ENCODE peak calls at places on chromosome 9, in four cellular contexts. Q is fibroblast of lung, Z is mammary epithelial cell, F is tibial artery. P is an unnamed sample.

GRCh38 chr9:98885575-98886292 is 58.0 kb upstream of the COL15A1 start:
- DNase-seq in Z (no peak), Q (no peak), F (no peak), P (no peak)

GRCh38 chr9:316382-316965 is 101.8 kb downstream of the DOCK8 start:
- DNase-seq in Z (no peak), F (no peak), Q (no peak), P (no peak)

GRCh38 chr9:121541256-121541655 is 41.6 kb upstream of the GGTA1 start:
- DNase-seq in Q (no peak), F (no peak), Z (no peak), P (no peak)

GRCh38 chr9:113702423-113702755 is 173.7 kb upstream of the ZNF618 start:
- DNase-seq in Z (no peak), F (no peak), Q (no peak), P (no peak)

GRCh38 chr9:130072515-130073235 is 19.0 kb downstream of the GPR107 start:
- DNase-seq in Q (peak), F (no peak), Z (no peak), P (no peak)

GRCh38 chr9:14831661-14832060 is 78.6 kb downstream of the FREM1 start:
- DNase-seq in Z (no peak), Q (no peak), F (no peak), P (no peak)

GRCh38 chr9:112863214-112863613 is 27.5 kb downstream of the SLC46A2 start:
- DNase-seq in Q (no peak), F (peak), Z (no peak), P (no peak)

GRCh38 chr9:108869092-108869725 is 7.1 kb downstream of the ACTL7A start:
- DNase-seq in F (no peak), Q (peak), Z (peak), P (peak)

GRCh38 chr9:6488395-6488794 is 75.4 kb downstream of the UHRF2 start:
- DNase-seq in Z (no peak), F (no peak), Q (no peak), P (no peak)

GRCh38 chr9:18970393-18970792 is 62.6 kb downstream of the SAXO1 start:
- DNase-seq in F (no peak), Q (no peak), Z (no peak), P (no peak)

GRCh38 chr9:129310666-129311350 is 132.7 kb upstream of the IER5L start:
- DNase-seq in Z (no peak), F (peak), Q (peak), P (no peak)

GRCh38 chr9:96496368-96497116 is 46.6 kb downstream of the HABP4 start:
- DNase-seq in Q (no peak), F (peak), Z (no peak), P (no peak)

GRCh38 chr9:128160603-128160987 is 530 bp downstream of the BBLN start:
- DNase-seq in Z (no peak), Q (peak), F (no peak), P (peak)

GRCh38 chr9:135883410-135884089 is 23.8 kb downstream of the CAMSAP1 start:
- DNase-seq in Z (no peak), F (no peak), Q (no peak), P (no peak)

GRCh38 chr9:115367321-115367720 is 249.4 kb upstream of the TNC start:
- DNase-seq in Z (no peak), Q (peak), F (no peak), P (no peak)

GRCh38 chr9:115132648-115133047 is 14.7 kb upstream of the TNC start:
- DNase-seq in F (no peak), Z (no peak), Q (peak), P (no peak)

GRCh38 chr9:108053555-108054061 is 564.0 kb upstream of the KLF4 start:
- DNase-seq in F (peak), Q (peak), Z (peak), P (no peak)

GRCh38 chr9:3478549-3478953 is 47.2 kb downstream of the RFX3 start:
- DNase-seq in Q (peak), F (no peak), Z (peak), P (peak)

GRCh38 chr9:86516564-86516963 is 162.4 kb upstream of the TUT7 start:
- DNase-seq in Z (no peak), Q (no peak), F (no peak), P (no peak)

GRCh38 chr9:121350993-121351561 is 19.0 kb downstream of the STOM start:
- DNase-seq in Q (peak), F (peak), Z (peak), P (peak)

GRCh38 chr9:132990781-132991180 is 12.3 kb downstream of the GFI1B start:
- DNase-seq in Q (no peak), F (no peak), Z (no peak), P (no peak)

GRCh38 chr9:105318729-105319513 is 74.5 kb downstream of the SLC44A1 start:
- DNase-seq in Z (no peak), F (no peak), Q (no peak), P (no peak)

GRCh38 chr9:131432597-131433301 is 38.9 kb downstream of the PRRC2B start:
- DNase-seq in F (peak), Q (peak), Z (peak), P (no peak)

GRCh38 chr9:135015986-135016640 is 71.4 kb upstream of the OLFM1 start:
- DNase-seq in Z (peak), Q (no peak), F (no peak), P (peak)

GRCh38 chr9:37917801-37918664 is 14.1 kb upstream of the SLC25A51 start:
- DNase-seq in F (peak), Q (no peak), Z (no peak), P (no peak)

GRCh38 chr9:135490166-135490870 is 10.2 kb upstream of the MRPS2 start:
- DNase-seq in F (peak), Q (no peak), Z (no peak), P (no peak)

GRCh38 chr9:81499021-81499454 is 190.3 kb downstream of the TLE1 start:
- DNase-seq in Q (peak), F (peak), Z (no peak), P (no peak)

GRCh38 chr9:77087506-77087905 is 68.1 kb downstream of the FOXB2 start:
- DNase-seq in Q (no peak), Z (no peak), F (no peak), P (no peak)

GRCh38 chr9:35728041-35728971 is 3.7 kb downstream of the TLN1 start:
- DNase-seq in Q (peak), Z (peak), F (peak), P (peak)

GRCh38 chr9:19379283-19379682 is 753 bp downstream of the RPS6 start:
- DNase-seq in Z (no peak), Q (no peak), F (no peak), P (no peak)

GRCh38 chr9:124511426-124511840 is 4.2 kb upstream of the NR5A1 start:
- DNase-seq in Z (no peak), Q (no peak), F (no peak), P (no peak)

GRCh38 chr9:69970001-69970531 is 73.6 kb upstream of the MAMDC2 start:
- DNase-seq in Z (no peak), F (no peak), Q (no peak), P (no peak)

GRCh38 chr9:91825422-91825821 is 124.6 kb downstream of the ROR2 start:
- DNase-seq in Q (no peak), F (no peak), Z (peak), P (peak)

GRCh38 chr9:131113655-131114563 is 11.5 kb upstream of the NUP214 start:
- DNase-seq in Z (no peak), F (peak), Q (no peak), P (no peak)

GRCh38 chr9:108475813-108476212 is 380.0 kb downstream of the ACTL7B start:
- DNase-seq in F (no peak), Z (no peak), Q (no peak), P (no peak)

GRCh38 chr9:129864991-129865647 is 29.9 kb downstream of the USP20 start:
- DNase-seq in Z (no peak), F (no peak), Q (no peak), P (no peak)

DNA sequence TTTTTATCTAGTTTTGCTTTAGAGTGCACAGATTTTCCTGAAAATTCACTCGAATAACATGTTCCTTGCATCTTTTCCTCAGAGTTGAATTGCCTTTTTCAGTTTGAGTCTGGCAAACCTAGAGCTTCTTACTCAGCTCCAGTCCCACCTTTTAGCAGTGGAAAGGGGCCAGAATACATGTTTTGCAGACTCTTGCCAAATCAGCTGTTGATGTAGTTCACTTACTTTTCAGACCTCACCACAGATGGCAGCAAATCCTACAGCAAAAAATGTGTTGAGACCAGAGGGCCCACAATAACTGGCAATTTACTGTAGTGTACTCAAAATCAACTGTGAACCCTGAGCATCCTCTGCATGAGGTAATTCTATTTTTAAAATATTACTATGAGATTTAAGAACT is 545.2 kb upstream of the ACO1 start:
- DNase-seq in Z (no peak), F (no peak), Q (no peak), P (no peak)
- TF ChIP-seq CTCF in Z (no peak), F (no peak), Q (no peak), P (peak)

GRCh38 chr9:21811914-21812313 is 9.5 kb downstream of the MTAP start:
- DNase-seq in Q (no peak), Z (no peak), F (no peak), P (no peak)

GRCh38 chr9:21812945-21813568 is 10.6 kb downstream of the MTAP start:
- DNase-seq in Z (peak), F (peak), Q (peak), P (peak)

GRCh38 chr9:21810881-21811280 is 8.4 kb downstream of the MTAP start:
- DNase-seq in Q (no peak), F (no peak), Z (no peak), P (no peak)

GRCh38 chr9:21812415-21812814 is 10.0 kb downstream of the MTAP start:
- DNase-seq in F (no peak), Q (peak), Z (peak), P (peak)

GRCh38 chr9:21810388-21810787 is 8.0 kb downstream of the MTAP start:
- DNase-seq in Z (peak), F (no peak), Q (peak), P (peak)
- H3K27ac ChIP-seq in Z (peak), F (no peak), Q (no peak), P (peak)

GRCh38 chr9:83240671-83241070 is 177.7 kb upstream of the RASEF start:
- DNase-seq in F (no peak), Z (no peak), Q (no peak), P (no peak)
- TF ChIP-seq CTCF in F (no peak), Z (no peak), Q (no peak), P (no peak)

GRCh38 chr9:94656190-94656589 is 16.9 kb upstream of the FBP1 start:
- DNase-seq in F (no peak), Q (peak), Z (no peak), P (no peak)

GRCh38 chr9:94654165-94654894 is 15.0 kb upstream of the FBP1 start:
- DNase-seq in Q (peak), Z (peak), F (no peak), P (no peak)

GRCh38 chr9:94650924-94651323 is 11.6 kb upstream of the FBP1 start:
- DNase-seq in Q (no peak), F (no peak), Z (no peak), P (no peak)

GRCh38 chr9:94656976-94657375 is 17.7 kb upstream of the FBP1 start:
- DNase-seq in Q (no peak), Z (no peak), F (no peak), P (no peak)

DNA sequence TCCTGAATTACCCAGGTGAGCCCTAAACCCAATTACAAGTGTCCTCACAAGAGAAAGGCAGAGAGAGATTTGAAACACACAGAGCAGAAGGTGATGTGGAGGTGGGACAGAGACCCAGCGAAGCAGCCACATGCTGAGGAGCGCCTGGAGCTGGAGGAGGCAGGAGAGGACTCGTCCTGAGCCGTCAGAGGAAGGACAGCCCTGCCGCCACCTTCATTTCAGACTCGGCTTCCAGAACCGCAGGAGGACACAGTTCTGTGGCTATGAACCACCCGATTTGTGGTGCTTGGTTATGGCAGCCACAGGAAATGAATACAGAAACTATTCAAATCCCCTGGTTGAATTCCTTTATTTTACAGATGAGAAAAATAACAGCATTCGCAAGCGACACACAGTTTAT is 16.4 kb upstream of the FBP1 start:
- DNase-seq in F (no peak), Z (no peak), Q (no peak), P (no peak)
- H3K27ac ChIP-seq in F (no peak), Z (no peak), Q (no peak), P (no peak)

P was measured in RWPE1.